ENCODE peak calls at places on chromosomes 16 and 17, in six cellular contexts. R is HepG2, C is Caco-2, H is AG10803, T is GM20000, I is AG04450. F is an unnamed sample.

GRCh38 chr16:54694651-54695050 is 236.0 kb upstream of the IRX5 start:
- DNase-seq in R (no peak), C (no peak), H (no peak), T (no peak), I (no peak), F (no peak)

GRCh38 chr17:49217651-49218413 is 7.3 kb downstream of the ABI3 start:
- DNase-seq in R (no peak), C (peak), H (no peak), T (peak), I (no peak), F (no peak)

GRCh38 chr17:66422181-66422580 is 119.8 kb downstream of the PRKCA start:
- DNase-seq in R (no peak), C (no peak), H (peak), T (no peak), I (no peak), F (no peak)

GRCh38 chr16:83903739-83904138 is 4.8 kb downstream of the MLYCD start:
- DNase-seq in R (no peak), C (no peak), H (peak), T (no peak), I (no peak), F (no peak)

GRCh38 chr17:11948791-11949190 is 48.5 kb downstream of the ZNF18 start:
- DNase-seq in R (no peak), C (no peak), H (peak), T (no peak), I (peak), F (no peak)

GRCh38 chr16:50093607-50094570 is 28.1 kb downstream of the HEATR3 start:
- DNase-seq in R (no peak), C (no peak), H (peak), T (peak), I (no peak), F (no peak)

GRCh38 chr17:61314368-61315078 is 85.1 kb upstream of the TBX2 start:
- DNase-seq in R (no peak), C (no peak), H (peak), T (no peak), I (no peak), F (no peak)

GRCh38 chr17:58354541-58355216 is 2.7 kb upstream of the SUPT4H1 start:
- DNase-seq in R (no peak), C (no peak), H (no peak), T (no peak), I (no peak), F (no peak)

GRCh38 chr17:54919456-54919855 is 18.8 kb downstream of the TOM1L1 start:
- DNase-seq in R (no peak), C (no peak), H (no peak), T (no peak), I (no peak), F (no peak)

GRCh38 chr17:50871898-50872297 is 5.7 kb upstream of the TOB1 start:
- DNase-seq in R (no peak), C (no peak), H (no peak), T (no peak), I (no peak), F (no peak)

GRCh38 chr17:77423589-77424451 is 283.1 kb downstream of the SEC14L1 start:
- DNase-seq in R (no peak), C (no peak), H (peak), T (no peak), I (peak), F (no peak)

GRCh38 chr17:44832821-44833220 is 2.7 kb upstream of the GJC1 start:
- DNase-seq in R (no peak), C (no peak), H (no peak), T (no peak), I (no peak), F (no peak)

GRCh38 chr17:46853896-46854444 is 2.6 kb downstream of the WNT9B start:
- DNase-seq in R (no peak), C (no peak), H (peak), T (no peak), I (no peak), F (no peak)

GRCh38 chr17:70006159-70006558 is 68.9 kb upstream of the KCNJ16 start:
- DNase-seq in R (no peak), C (no peak), H (peak), T (no peak), I (no peak), F (no peak)

GRCh38 chr17:83183951-83184506 is 104.6 kb downstream of the METRNL start:
- DNase-seq in R (no peak), C (peak), H (no peak), T (no peak), I (no peak), F (no peak)

GRCh38 chr16:62240722-62241121 is 204.5 kb upstream of the CDH8 start:
- DNase-seq in R (no peak), C (no peak), H (no peak), T (no peak), I (no peak), F (no peak)

GRCh38 chr16:4626396-4626795 is 1.8 kb downstream of the MGRN1 start:
- DNase-seq in R (no peak), C (no peak), H (no peak), T (no peak), I (no peak), F (no peak)

GRCh38 chr17:75439287-75439686 is 17.1 kb upstream of the TMEM94 start:
- DNase-seq in R (no peak), C (no peak), H (no peak), T (no peak), I (no peak), F (no peak)

GRCh38 chr17:60908324-60908723 is 230.7 kb downstream of the BCAS3 start:
- DNase-seq in R (no peak), C (no peak), H (no peak), T (no peak), I (no peak), F (no peak)

GRCh38 chr16:69106491-69107291 is 1.2 kb downstream of the HAS3 start:
- DNase-seq in R (no peak), C (no peak), H (no peak), T (peak), I (no peak), F (no peak)
- TF ChIP-seq CTCF in R (no peak), C (no peak), H (no peak), T (no peak), I (no peak), F (no peak)

GRCh38 chr17:64017381-64017980 is 3.0 kb downstream of the ICAM2 start:
- DNase-seq in R (no peak), C (no peak), H (no peak), T (no peak), I (no peak), F (no peak)
- TF ChIP-seq CTCF in R (no peak), C (peak), H (peak), T (no peak), I (peak), F (peak)

GRCh38 chr17:14738652-14738988 is 437.7 kb downstream of the HS3ST3B1 start:
- DNase-seq in R (no peak), C (no peak), H (no peak), T (no peak), I (no peak), F (no peak)

GRCh38 chr17:14736631-14737030 is 435.8 kb downstream of the HS3ST3B1 start:
- DNase-seq in R (no peak), C (no peak), H (no peak), T (no peak), I (no peak), F (no peak)

GRCh38 chr17:14741516-14741915 is 440.6 kb downstream of the HS3ST3B1 start:
- DNase-seq in R (no peak), C (no peak), H (peak), T (no peak), I (no peak), F (no peak)

GRCh38 chr17:14739656-14740431 is 439.0 kb downstream of the HS3ST3B1 start:
- DNase-seq in R (no peak), C (no peak), H (no peak), T (no peak), I (no peak), F (no peak)

GRCh38 chr17:14737984-14738651 is 437.2 kb downstream of the HS3ST3B1 start:
- DNase-seq in R (peak), C (peak), H (peak), T (no peak), I (peak), F (no peak)
- TF ChIP-seq CTCF in R (peak), C (no peak), H (peak), T (no peak), I (peak), F (peak)

GRCh38 chr16:539901-540530 is 12.5 kb downstream of the CAPN15 start:
- DNase-seq in R (no peak), C (no peak), H (no peak), T (no peak), I (peak), F (no peak)
- TF ChIP-seq CTCF in R (no peak), C (no peak), H (no peak), T (no peak), I (peak), F (no peak)

GRCh38 chr17:42773290-42774035 is at the start of gene VPS25:
- DNase-seq in R (peak), C (peak), H (peak), T (peak), I (peak), F (no peak)
- TF ChIP-seq CTCF in R (peak), C (no peak), H (peak), T (no peak), I (peak), F (peak)

DNA sequence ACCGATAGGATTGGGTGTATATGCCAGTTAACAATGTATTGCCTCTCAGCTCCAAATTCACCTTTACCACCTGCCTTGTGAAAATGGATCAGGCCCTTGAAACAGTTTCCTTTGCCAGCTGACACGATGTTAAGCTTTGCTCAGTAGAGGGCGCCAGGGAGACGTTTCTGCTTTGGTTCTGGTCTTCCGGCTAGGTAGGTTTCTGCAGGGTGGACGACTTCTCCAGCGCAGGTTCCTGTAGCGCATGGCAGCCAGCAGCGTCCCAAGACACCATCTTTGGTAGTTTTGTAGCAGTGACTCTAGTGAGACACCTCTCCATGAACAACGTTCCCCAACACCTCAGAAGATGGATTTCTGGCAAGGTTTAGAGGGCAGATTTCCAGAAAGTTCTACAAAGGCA is 24.0 kb downstream of the SYCE1L start:
- DNase-seq in R (no peak), C (no peak), H (no peak), T (no peak), I (no peak), F (no peak)
- TF ChIP-seq CTCF in R (peak), C (peak), H (peak), T (no peak), I (peak), F (peak)

DNA sequence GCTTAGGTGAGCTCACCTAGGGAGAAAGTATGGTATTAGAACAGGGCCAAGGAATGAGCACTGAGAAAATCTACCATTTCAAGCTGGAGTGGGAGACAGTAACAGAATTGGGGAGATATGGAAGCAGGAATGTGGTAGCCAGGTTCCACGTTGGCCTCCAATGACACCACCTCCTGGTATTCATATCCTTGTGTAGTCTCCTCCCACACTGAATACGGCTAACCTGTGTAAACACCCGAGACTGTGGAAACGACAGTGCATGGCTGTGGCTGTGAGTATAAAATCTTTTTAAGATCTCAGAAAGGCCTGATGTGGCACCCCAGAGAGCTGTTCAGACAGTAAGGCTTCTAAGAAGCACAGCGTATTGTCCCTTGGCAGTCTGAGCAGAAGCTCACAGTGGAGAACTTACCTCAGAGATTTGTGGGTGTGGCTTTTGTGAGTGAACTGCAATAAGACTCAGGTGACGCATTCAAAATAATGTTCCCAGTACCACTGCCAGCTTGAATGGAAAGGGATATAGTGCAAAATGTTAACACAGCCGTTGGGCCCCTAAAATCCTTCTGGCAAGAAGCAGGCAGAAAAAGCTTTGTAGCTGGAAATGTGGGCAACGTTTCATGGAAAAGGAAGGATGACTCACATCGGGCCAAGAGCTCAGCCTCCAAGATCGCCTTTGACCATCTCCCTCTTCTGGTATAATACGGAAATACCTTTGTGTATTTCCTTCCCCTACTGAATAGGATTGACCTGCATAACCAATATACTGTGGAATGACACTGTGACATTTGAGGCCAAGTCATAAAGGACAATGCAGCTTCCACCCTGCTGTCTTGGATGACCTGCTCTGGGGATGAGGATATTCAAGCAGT is 14.4 kb downstream of the SDR42E1 start:
- DNase-seq in R (peak), C (no peak), H (peak), T (no peak), I (no peak), F (no peak)
- TF ChIP-seq CTCF in R (peak), C (peak), H (peak), T (no peak), I (no peak), F (no peak)

GRCh38 chr16:30526823-30527634 is 663 bp upstream of the ZNF768 start:
- DNase-seq in R (peak), C (peak), H (peak), T (peak), I (peak), F (peak)
- TF ChIP-seq CTCF in R (peak), C (peak), H (peak), T (no peak), I (peak), F (peak)

GRCh38 chr16:149024-149675 is 3.3 kb upstream of the HBZ start:
- DNase-seq in R (no peak), C (no peak), H (peak), T (no peak), I (peak), F (no peak)

GRCh38 chr16:155031-155398 is 2.6 kb downstream of the HBZ start:
- DNase-seq in R (no peak), C (no peak), H (no peak), T (no peak), I (no peak), F (no peak)

GRCh38 chr16:159136-159849 is 6.5 kb upstream of the HBM start:
- DNase-seq in R (no peak), C (no peak), H (no peak), T (no peak), I (no peak), F (no peak)

GRCh38 chr16:152141-153128 is at the start of gene HBZ:
- DNase-seq in R (no peak), C (no peak), H (no peak), T (no peak), I (no peak), F (no peak)

GRCh38 chr16:154223-155030 is 2.0 kb downstream of the HBZ start:
- DNase-seq in R (no peak), C (peak), H (no peak), T (peak), I (no peak), F (no peak)
- TF ChIP-seq CTCF in R (no peak), C (no peak), H (no peak), T (no peak), I (no peak), F (no peak)

GRCh38 chr16:66926171-66926570 is 836 bp upstream of the RRAD start:
- DNase-seq in R (no peak), C (no peak), H (no peak), T (peak), I (no peak), F (no peak)

GRCh38 chr16:66925322-66925840 is at the start of gene RRAD:
- DNase-seq in R (no peak), C (no peak), H (peak), T (peak), I (no peak), F (no peak)

GRCh38 chr16:66923866-66924265 is 1.5 kb downstream of the RRAD start:
- DNase-seq in R (no peak), C (no peak), H (no peak), T (no peak), I (no peak), F (no peak)

GRCh38 chr16:66923247-66923851 is 2.0 kb downstream of the RRAD start:
- DNase-seq in R (no peak), C (no peak), H (no peak), T (no peak), I (no peak), F (no peak)

DNA sequence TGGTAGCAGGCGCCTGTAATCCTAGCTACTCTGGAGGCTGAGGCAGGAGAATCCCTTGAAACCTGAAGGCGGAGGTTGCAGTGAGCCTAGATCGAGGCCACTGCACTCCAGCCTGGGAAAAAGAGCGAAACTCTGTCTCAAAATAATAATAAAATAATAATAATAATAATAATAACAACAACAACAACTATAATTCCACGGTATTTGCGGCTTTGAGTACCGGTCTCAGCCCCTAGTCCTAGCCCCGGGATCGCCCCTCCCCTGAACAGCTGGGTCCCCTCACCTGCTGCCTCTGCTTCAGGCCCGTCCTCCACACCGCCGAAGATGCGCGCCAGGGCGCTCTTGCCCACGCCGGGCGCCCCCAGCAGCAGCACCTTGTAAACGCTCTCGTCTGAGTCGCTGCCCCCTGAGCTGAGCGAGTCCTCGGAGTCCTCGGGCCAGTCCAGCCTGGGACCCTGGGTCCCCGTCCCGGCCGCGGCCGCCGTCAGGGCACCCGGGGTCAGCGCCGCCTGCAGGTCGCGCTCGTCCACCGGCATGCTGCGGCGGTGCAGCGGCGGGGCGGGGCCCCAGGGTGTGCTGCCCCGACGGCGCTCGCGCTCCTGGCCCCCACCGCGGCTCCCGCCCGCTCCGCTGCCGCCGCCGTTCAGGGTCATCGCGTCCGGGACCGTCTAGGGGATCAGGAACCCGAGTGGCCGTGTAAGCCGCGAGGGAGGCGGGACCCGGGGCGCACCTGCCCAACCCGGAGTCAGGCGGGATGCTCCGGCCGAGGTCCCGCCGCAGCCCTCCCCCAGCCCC is 611 bp downstream of the RRAD start:
- DNase-seq in R (no peak), C (no peak), H (no peak), T (peak), I (no peak), F (peak)
- TF ChIP-seq CTCF in R (peak), C (peak), H (no peak), T (peak), I (peak), F (peak)